ENCODE peak calls at places on chromosome 11, in seven cellular contexts. D, R, Z, J, X, Y and B are unnamed samples. For H3K4me1, the result is how much of the 10 kb centered on the place peaks cover.

GRCh38 chr11:4865855-4866254 is 15.8 kb upstream of the OR51T1 start:
- DNase-seq in D (no peak), R (no peak), Z (no peak), J (no peak), X (no peak), Y (no peak), B (no peak)

GRCh38 chr11:68749061-68749491 is 2.2 kb downstream of the TESMIN start:
- DNase-seq in D (peak), R (peak), Z (peak), J (no peak), X (no peak), Y (no peak), B (peak)

GRCh38 chr11:128061321-128061871 is 526.0 kb downstream of the ETS1 start:
- DNase-seq in D (no peak), R (peak), Z (no peak), J (peak), X (no peak), Y (peak), B (peak)

GRCh38 chr11:122668562-122669090 is 13.1 kb downstream of the UBASH3B start:
- DNase-seq in D (no peak), R (peak), Z (no peak), J (no peak), X (no peak), Y (peak), B (no peak)

GRCh38 chr11:118629761-118630661 is 22.6 kb downstream of the PHLDB1 start:
- DNase-seq in D (no peak), R (no peak), Z (no peak), J (no peak), X (no peak), Y (no peak), B (no peak)

GRCh38 chr11:120954381-120954780 is 69.5 kb upstream of the TBCEL start:
- DNase-seq in D (no peak), R (no peak), Z (no peak), J (no peak), X (no peak), Y (no peak), B (no peak)

GRCh38 chr11:2525166-2525861 is 80.5 kb downstream of the KCNQ1 start:
- DNase-seq in D (peak), R (no peak), Z (no peak), J (no peak), X (no peak), Y (no peak), B (no peak)

GRCh38 chr11:15038963-15039362 is 34.4 kb upstream of the CALCB start:
- DNase-seq in D (no peak), R (peak), Z (no peak), J (peak), X (no peak), Y (peak), B (no peak)

GRCh38 chr11:117538731-117539130 is 211.1 kb downstream of the CEP164 start:
- DNase-seq in D (no peak), R (no peak), Z (peak), J (no peak), X (no peak), Y (peak), B (no peak)

GRCh38 chr11:93717501-93717900 is 23.8 kb downstream of the TAF1D start:
- DNase-seq in D (no peak), R (no peak), Z (no peak), J (no peak), X (no peak), Y (no peak), B (no peak)

GRCh38 chr11:12642040-12642439 is 32.2 kb upstream of the TEAD1 start:
- DNase-seq in D (no peak), R (peak), Z (no peak), J (no peak), X (no peak), Y (peak), B (no peak)

GRCh38 chr11:44556735-44557409 is 8.6 kb upstream of the CD82 start:
- DNase-seq in D (peak), R (peak), Z (peak), J (peak), X (peak), Y (peak), B (peak)

DNA sequence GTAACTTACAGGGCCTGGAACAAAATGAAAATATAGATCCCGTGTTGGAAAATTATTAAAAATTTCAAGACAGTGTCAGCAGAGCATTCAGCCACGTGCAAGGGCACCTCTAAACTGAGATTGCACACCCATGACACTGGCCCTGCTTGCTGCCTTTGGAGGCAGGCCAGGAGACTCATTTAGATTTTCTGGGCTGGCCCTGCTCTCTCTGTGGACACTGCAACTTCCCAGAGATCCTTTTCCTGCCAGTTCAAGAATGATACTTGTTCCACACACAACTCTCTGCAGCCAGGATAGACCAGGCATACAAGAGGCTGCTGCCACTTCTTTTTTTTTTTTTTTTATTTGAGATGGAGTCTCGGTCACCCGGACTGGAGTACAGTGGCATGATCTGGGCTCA is 56.7 kb upstream of the PTPRJ start:
- DNase-seq in D (no peak), R (peak), Z (no peak), J (no peak), X (no peak), Y (peak), B (no peak)
- H3K4me1 ChIP-seq in D (under half), R (under half), Z (under half), J (under half), X (under half), Y (under half), B (under half)

GRCh38 chr11:77213589-77214428 is 85.8 kb downstream of the MYO7A start:
- DNase-seq in D (no peak), R (no peak), Z (no peak), J (no peak), X (no peak), Y (no peak), B (no peak)

GRCh38 chr11:77214557-77214956 is 86.5 kb downstream of the MYO7A start:
- DNase-seq in D (no peak), R (no peak), Z (no peak), J (no peak), X (no peak), Y (no peak), B (no peak)

GRCh38 chr11:77212314-77213007 is 84.4 kb downstream of the MYO7A start:
- DNase-seq in D (no peak), R (no peak), Z (no peak), J (peak), X (no peak), Y (no peak), B (no peak)

GRCh38 chr11:77211594-77212251 is 83.7 kb downstream of the MYO7A start:
- DNase-seq in D (no peak), R (no peak), Z (no peak), J (no peak), X (no peak), Y (no peak), B (no peak)

GRCh38 chr11:77213029-77213579 is 85.1 kb downstream of the MYO7A start:
- DNase-seq in D (no peak), R (no peak), Z (no peak), J (no peak), X (no peak), Y (no peak), B (no peak)
- H3K4ac ChIP-seq in D (no peak), R (no peak), Z (no peak), J (no peak), X (no peak), Y (no peak), B (no peak)

DNA sequence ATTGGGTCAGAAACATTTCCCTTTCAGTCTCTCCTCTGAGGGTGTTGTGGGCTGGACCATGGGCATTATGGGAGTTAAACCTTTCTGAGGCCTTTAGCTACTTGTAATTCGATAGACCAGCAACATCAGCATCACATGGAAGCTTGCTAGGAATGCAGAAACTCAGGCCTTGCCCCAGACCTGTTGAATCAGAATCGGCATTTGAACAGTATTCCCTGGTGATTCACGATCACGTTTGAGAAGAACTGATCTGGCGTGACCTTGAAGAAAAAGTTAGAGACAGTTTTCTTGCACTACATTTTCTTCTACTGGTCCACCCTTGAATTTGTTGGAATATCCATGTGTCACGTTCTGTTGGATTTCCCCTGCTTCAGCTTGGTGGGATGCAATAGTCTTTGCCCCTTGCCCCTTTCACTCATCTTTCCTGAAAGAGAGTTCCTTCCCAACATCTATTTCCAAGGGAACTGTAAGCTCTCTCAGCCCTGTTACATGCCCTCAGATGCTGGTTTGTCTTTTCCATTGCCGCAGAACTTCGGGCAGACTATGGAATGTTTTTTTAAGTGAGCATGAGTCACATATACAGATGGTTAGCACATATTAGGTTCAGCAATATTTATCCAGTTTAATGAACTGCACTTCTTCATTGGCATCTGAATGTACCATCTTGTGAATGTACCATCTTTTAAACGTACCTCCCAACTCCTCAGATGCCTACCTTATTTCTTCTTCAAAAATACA is 23.9 kb downstream of the EHF start:
- DNase-seq in D (no peak), R (peak), Z (no peak), J (peak), X (no peak), Y (peak), B (no peak)
- H3K27ac ChIP-seq in D (no peak), R (peak), Z (no peak), J (no peak), X (no peak), Y (peak), B (no peak)

DNA sequence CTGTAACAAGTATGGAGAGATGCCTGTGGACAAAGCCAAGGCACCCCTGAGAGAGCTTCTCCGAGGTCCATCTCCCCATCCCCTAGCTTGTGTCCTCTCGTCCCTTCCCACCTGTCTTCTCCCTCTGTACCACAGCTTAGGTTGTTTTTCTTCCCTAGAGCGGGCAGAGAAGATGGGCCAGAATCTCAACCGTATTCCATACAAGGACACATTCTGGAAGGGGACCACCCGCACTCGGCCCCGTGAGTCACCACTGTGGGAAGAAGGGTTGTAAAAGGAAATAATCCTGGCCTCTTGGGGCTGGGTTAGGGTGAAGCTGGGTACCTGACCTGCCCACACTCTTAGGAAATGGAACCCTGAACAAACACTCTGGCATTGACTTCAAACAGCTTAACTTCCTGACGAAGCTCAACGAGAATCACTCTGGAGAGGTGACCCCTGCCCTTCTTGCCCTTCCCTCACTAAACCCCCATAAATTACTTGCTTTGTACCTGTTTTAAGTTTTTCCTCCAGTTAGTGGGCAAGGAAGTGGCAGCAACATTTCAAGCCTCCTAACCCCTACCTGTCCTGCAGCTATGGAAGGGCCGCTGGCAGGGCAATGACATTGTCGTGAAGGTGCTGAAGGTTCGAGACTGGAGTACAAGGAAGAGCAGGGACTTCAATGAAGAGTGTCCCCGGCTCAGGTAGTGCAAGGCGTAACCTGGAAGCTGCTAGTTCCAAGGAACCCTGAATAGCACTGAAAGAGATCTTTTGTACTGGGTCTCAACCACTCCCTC is 3.1 kb downstream of the TAF10 start:
- DNase-seq in D (peak), R (no peak), Z (no peak), J (no peak), X (no peak), Y (peak), B (no peak)
- H3K4me1 ChIP-seq in D (under half), R (under half), Z (under half), J (under half), X (under half), Y (under half), B (under half)